ENCODE peak calls at places on chromosomes 4 and X, in four cellular contexts. C, U, R and P are unnamed samples.

GRCh38 chrX:39577976-39578962 is 519.5 kb downstream of the BCOR start:
- DNase-seq in C (no peak), U (no peak), R (no peak), P (no peak)

GRCh38 chr4:4962928-4963327 is 56.3 kb downstream of the CYTL1 start:
- DNase-seq in C (no peak), U (no peak), R (no peak), P (no peak)

GRCh38 chr4:109548655-109549054 is 11.4 kb upstream of the MCUB start:
- DNase-seq in C (no peak), U (peak), R (no peak), P (no peak)

GRCh38 chr4:41134581-41134980 is 79.8 kb downstream of the APBB2 start:
- DNase-seq in C (no peak), U (no peak), R (no peak), P (peak)

GRCh38 chrX:1507511-1508463 is 29.2 kb downstream of the P2RY8 start:
- DNase-seq in C (no peak), U (no peak), R (no peak), P (no peak)

GRCh38 chrX:63581390-63581789 is 203.6 kb downstream of the ARHGEF9 start:
- DNase-seq in C (peak), U (no peak), R (peak), P (peak)

GRCh38 chr4:184329235-184330007 is 111.7 kb upstream of the ENPP6 start:
- DNase-seq in C (no peak), U (no peak), R (no peak), P (no peak)

GRCh38 chrX:38627683-38628082 is 66.3 kb downstream of the TSPAN7 start:
- DNase-seq in C (no peak), U (peak), R (peak), P (peak)

GRCh38 chr4:107718351-107718965 is 1.6 kb downstream of the PAPSS1 start:
- DNase-seq in C (no peak), U (no peak), R (no peak), P (no peak)

GRCh38 chr4:135192746-135193535 is 991.4 kb upstream of the PABPC4L start:
- DNase-seq in C (no peak), U (peak), R (no peak), P (no peak)

GRCh38 chrX:130916636-130917422 is 13.8 kb upstream of the ENOX2 start:
- DNase-seq in C (peak), U (peak), R (peak), P (peak)

GRCh38 chr4:16466581-16466980 is 240.3 kb upstream of the TAPT1 start:
- DNase-seq in C (no peak), U (no peak), R (no peak), P (no peak)

GRCh38 chr4:46993075-46994006 is at the start of gene GABRA4:
- DNase-seq in C (peak), U (no peak), R (peak), P (peak)

GRCh38 chr4:140556372-140557085 is 12.2 kb downstream of the UCP1 start:
- DNase-seq in C (no peak), U (no peak), R (no peak), P (peak)

GRCh38 chr4:161650812-161651211 is 513.0 kb downstream of the FSTL5 start:
- DNase-seq in C (no peak), U (no peak), R (no peak), P (no peak)

GRCh38 chr4:63556332-63556731 is 852.9 kb downstream of the TECRL start:
- DNase-seq in C (no peak), U (no peak), R (peak), P (peak)

GRCh38 chr4:103664676-103665075 is 55.1 kb downstream of the TACR3 start:
- DNase-seq in C (no peak), U (no peak), R (no peak), P (no peak)

GRCh38 chrX:54415534-54416350 is 24.5 kb upstream of the TSR2 start:
- DNase-seq in C (peak), U (peak), R (peak), P (peak)

GRCh38 chrX:64642482-64642881 is 247.2 kb upstream of the MTMR8 start:
- DNase-seq in C (peak), U (no peak), R (no peak), P (peak)

DNA sequence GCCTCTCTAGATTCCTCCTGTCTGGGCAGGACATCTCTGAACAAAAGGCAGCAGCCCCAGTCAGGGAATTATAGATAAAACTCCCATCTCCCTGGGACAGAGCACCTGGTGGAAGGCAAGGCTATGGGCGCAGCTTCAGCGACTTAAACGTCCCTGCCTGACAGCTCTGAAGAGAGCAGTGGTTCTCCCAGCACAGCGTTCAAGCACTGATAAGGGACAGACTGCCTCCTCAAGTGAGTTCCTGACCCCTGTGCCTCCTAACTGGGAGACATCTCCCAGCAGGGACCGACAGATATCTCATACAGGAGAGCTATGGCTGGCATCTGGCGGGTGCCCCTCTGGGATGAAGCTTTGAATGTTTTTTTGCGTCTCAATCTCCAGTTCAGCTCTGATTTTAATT is 262.2 kb downstream of the PARM1 start:
- DNase-seq in C (no peak), U (no peak), R (no peak), P (peak)
- H4K5ac ChIP-seq in C (no peak), U (no peak), R (no peak), P (no peak)

GRCh38 chr4:10321931-10322330 is 135.3 kb downstream of the ZNF518B start:
- DNase-seq in C (no peak), U (no peak), R (no peak), P (no peak)
- H4K5ac ChIP-seq in C (no peak), U (no peak), R (no peak), P (no peak)

GRCh38 chrX:68183612-68184214 is 249.6 kb downstream of the OPHN1 start:
- DNase-seq in C (no peak), U (peak), R (no peak), P (peak)

GRCh38 chrX:68190799-68191198 is 242.5 kb downstream of the OPHN1 start:
- DNase-seq in C (no peak), U (no peak), R (no peak), P (no peak)

GRCh38 chrX:68185161-68185560 is 248.1 kb downstream of the OPHN1 start:
- DNase-seq in C (no peak), U (no peak), R (no peak), P (no peak)

GRCh38 chrX:68186552-68187262 is 246.6 kb downstream of the OPHN1 start:
- DNase-seq in C (no peak), U (peak), R (no peak), P (peak)
- H4K5ac ChIP-seq in C (no peak), U (no peak), R (no peak), P (no peak)

DNA sequence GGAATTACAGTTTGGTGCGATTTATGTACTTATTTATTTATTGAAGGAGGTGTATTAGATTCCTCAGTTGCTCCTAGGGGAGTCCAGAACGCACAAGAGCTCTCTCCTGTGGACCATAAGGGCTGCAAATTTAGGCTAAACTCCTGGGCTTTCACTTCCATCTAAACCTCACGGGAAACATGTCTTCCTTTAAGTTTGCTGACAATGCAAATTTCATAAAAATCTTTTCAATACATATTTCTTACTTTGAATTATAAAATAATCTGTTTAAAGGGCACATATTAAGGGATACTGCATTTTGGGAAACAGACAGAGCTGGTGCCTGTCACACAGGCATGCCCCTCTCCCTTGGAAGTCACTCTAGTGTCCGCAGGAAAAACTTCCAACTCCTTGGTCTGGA is 438.0 kb upstream of the CPEB2 start:
- DNase-seq in C (no peak), U (no peak), R (no peak), P (no peak)
- H4K5ac ChIP-seq in C (no peak), U (no peak), R (no peak), P (no peak)

DNA sequence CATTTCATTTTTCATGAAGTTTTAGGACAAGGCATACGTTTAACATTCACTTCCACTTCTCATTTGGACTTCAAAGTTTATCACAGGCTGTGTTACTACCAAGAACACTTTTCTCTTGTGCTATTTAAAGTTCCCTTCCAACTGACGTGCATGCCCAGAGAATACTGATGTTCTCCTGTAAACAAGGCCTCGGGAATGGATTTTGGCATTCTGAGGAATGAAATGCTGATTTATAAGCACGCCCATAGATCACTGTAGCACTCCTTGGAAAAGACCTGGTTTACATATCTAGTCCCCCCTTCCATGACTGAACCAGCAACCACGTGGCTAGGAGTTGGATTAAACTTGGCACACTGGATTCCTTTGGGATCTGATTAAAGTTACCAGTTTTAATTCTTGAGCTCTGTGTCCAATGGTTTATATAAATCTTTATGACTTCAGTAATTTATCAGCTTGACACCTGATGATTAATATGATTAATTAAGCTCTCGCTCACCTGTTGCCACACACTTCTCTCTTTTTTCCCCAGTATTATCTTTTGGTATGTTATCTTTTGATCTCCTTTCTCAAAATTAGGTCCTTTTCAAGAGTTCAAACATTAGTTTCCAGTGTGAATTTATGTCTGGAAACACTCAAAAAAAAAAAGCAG is 122.4 kb upstream of the HAND2 start:
- DNase-seq in C (no peak), U (no peak), R (no peak), P (no peak)
- H4K5ac ChIP-seq in C (no peak), U (no peak), R (no peak), P (no peak)

GRCh38 chr4:112142152-112142551 is 3.1 kb upstream of the FAM241A start:
- DNase-seq in C (no peak), U (no peak), R (no peak), P (no peak)

GRCh38 chr4:112140536-112140935 is 4.7 kb upstream of the FAM241A start:
- DNase-seq in C (no peak), U (no peak), R (no peak), P (no peak)

GRCh38 chr4:112144546-112145325 is 518 bp upstream of the FAM241A start:
- DNase-seq in C (no peak), U (no peak), R (no peak), P (no peak)

GRCh38 chr4:112138538-112138937 is 6.7 kb upstream of the FAM241A start:
- DNase-seq in C (no peak), U (no peak), R (no peak), P (no peak)

DNA sequence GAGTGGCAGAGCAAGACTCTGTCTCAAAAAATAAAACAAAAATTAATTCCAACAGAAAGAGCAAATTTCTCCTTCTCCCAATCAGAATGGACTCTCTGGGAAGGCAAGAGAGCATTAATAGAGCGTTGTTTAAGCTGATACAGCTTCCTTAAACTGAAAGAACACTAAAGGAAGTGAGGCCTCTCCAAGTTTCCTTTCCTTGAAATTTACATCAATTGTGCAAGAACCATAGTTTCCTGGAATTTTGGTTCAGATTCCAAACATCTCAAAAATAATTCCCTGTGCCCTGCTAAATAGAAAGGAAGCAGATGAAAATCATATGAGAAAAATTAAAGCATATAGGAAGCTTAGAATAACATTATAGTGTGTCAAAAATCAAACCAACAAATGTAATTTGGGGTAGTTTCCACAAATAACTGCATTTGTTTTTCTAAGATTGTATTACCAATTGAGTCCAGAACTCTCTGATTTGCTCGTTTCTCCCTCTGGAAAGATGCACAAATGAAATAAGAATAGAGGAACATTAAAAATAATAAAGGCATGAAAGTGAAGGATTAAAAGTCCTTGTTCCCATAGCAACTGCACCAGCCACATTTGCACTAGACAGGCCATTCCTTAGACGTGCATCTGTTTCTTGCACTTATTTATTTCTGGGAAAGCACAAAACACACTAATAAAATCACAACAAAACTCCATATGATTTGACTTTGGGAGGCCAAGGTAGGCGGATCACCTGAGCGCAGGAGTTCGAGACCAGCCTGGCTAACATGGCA is 3.7 kb upstream of the FAM241A start:
- DNase-seq in C (no peak), U (no peak), R (no peak), P (no peak)
- H4K5ac ChIP-seq in C (no peak), U (no peak), R (no peak), P (no peak)

GRCh38 chr4:168334053-168334452 is 15.5 kb upstream of the DDX60 start:
- DNase-seq in C (no peak), U (no peak), R (no peak), P (no peak)

GRCh38 chr4:168337550-168337940 is 19.0 kb upstream of the DDX60 start:
- DNase-seq in C (no peak), U (peak), R (no peak), P (no peak)

GRCh38 chr4:168335621-168336020 is 17.1 kb upstream of the DDX60 start:
- DNase-seq in C (no peak), U (peak), R (no peak), P (no peak)

GRCh38 chr4:168336837-168337549 is 18.4 kb upstream of the DDX60 start:
- DNase-seq in C (no peak), U (no peak), R (no peak), P (no peak)
- H4K5ac ChIP-seq in C (no peak), U (no peak), R (no peak), P (no peak)